ENCODE peak calls at places on chromosomes 12 and 14, in six cellular contexts. One of them, this sample, is unnamed.

GRCh38 chr12:57078519-57079404 is at the start of gene NEMP1:
- DNase-seq in vagina: peak
- DNase-seq in activated T-helper 9 cell treated with anti-CD3 and anti-CD28 coated beads, Interleukin-2, amount 50 U/mL, for 16 hours: peak
- DNase-seq in astrocyte of the spinal cord: peak
- DNase-seq in AG09319: peak
- DNase-seq in heart left ventricle: peak
- DNase-seq in this sample: peak

GRCh38 chr14:68535404-68536024 is 257.4 kb downstream of the ZFP36L1 start:
- DNase-seq in astrocyte of the spinal cord: peak
- DNase-seq in activated T-helper 9 cell treated with anti-CD3 and anti-CD28 coated beads, Interleukin-2, amount 50 U/mL, for 16 hours: no peak
- DNase-seq in heart left ventricle: no peak
- DNase-seq in AG09319: peak
- DNase-seq in vagina: no peak
- DNase-seq in this sample: peak

GRCh38 chr12:82486524-82487235 is 128.4 kb downstream of the METTL25 start:
- DNase-seq in vagina: no peak
- DNase-seq in activated T-helper 9 cell treated with anti-CD3 and anti-CD28 coated beads, Interleukin-2, amount 50 U/mL, for 16 hours: no peak
- DNase-seq in AG09319: no peak
- DNase-seq in astrocyte of the spinal cord: peak
- DNase-seq in heart left ventricle: no peak
- DNase-seq in this sample: no peak

GRCh38 chr12:124536613-124537012 is 30.8 kb downstream of the NCOR2 start:
- DNase-seq in vagina: no peak
- DNase-seq in activated T-helper 9 cell treated with anti-CD3 and anti-CD28 coated beads, Interleukin-2, amount 50 U/mL, for 16 hours: no peak
- DNase-seq in AG09319: no peak
- DNase-seq in astrocyte of the spinal cord: peak
- DNase-seq in heart left ventricle: no peak
- DNase-seq in this sample: no peak

GRCh38 chr14:60686865-60687264 is 37.3 kb downstream of the SIX4 start:
- DNase-seq in astrocyte of the spinal cord: no peak
- DNase-seq in activated T-helper 9 cell treated with anti-CD3 and anti-CD28 coated beads, Interleukin-2, amount 50 U/mL, for 16 hours: no peak
- DNase-seq in AG09319: no peak
- DNase-seq in vagina: no peak
- DNase-seq in heart left ventricle: no peak
- DNase-seq in this sample: no peak

GRCh38 chr12:48029811-48030650 is 25.8 kb upstream of the COL2A1 start:
- DNase-seq in activated T-helper 9 cell treated with anti-CD3 and anti-CD28 coated beads, Interleukin-2, amount 50 U/mL, for 16 hours: no peak
- DNase-seq in vagina: no peak
- DNase-seq in astrocyte of the spinal cord: no peak
- DNase-seq in heart left ventricle: no peak
- DNase-seq in AG09319: no peak
- DNase-seq in this sample: no peak

GRCh38 chr14:71675126-71675901 is 256.9 kb upstream of the RGS6 start:
- DNase-seq in AG09319: no peak
- DNase-seq in activated T-helper 9 cell treated with anti-CD3 and anti-CD28 coated beads, Interleukin-2, amount 50 U/mL, for 16 hours: no peak
- DNase-seq in vagina: no peak
- DNase-seq in astrocyte of the spinal cord: no peak
- DNase-seq in heart left ventricle: no peak
- DNase-seq in this sample: no peak

GRCh38 chr12:125683748-125684381 is 618.6 kb downstream of the AACS start:
- DNase-seq in astrocyte of the spinal cord: no peak
- DNase-seq in vagina: no peak
- DNase-seq in heart left ventricle: no peak
- DNase-seq in activated T-helper 9 cell treated with anti-CD3 and anti-CD28 coated beads, Interleukin-2, amount 50 U/mL, for 16 hours: no peak
- DNase-seq in AG09319: no peak
- DNase-seq in this sample: no peak

GRCh38 chr12:110676171-110676570 is 12.7 kb downstream of the HVCN1 start:
- DNase-seq in heart left ventricle: no peak
- DNase-seq in AG09319: no peak
- DNase-seq in astrocyte of the spinal cord: no peak
- DNase-seq in vagina: no peak
- DNase-seq in activated T-helper 9 cell treated with anti-CD3 and anti-CD28 coated beads, Interleukin-2, amount 50 U/mL, for 16 hours: no peak
- DNase-seq in this sample: no peak

GRCh38 chr14:96297000-96297399 is 41.0 kb downstream of the BDKRB1 start:
- DNase-seq in activated T-helper 9 cell treated with anti-CD3 and anti-CD28 coated beads, Interleukin-2, amount 50 U/mL, for 16 hours: no peak
- DNase-seq in vagina: no peak
- DNase-seq in AG09319: no peak
- DNase-seq in astrocyte of the spinal cord: peak
- DNase-seq in heart left ventricle: no peak
- DNase-seq in this sample: no peak